ENCODE peak calls at places on chromosomes 5 and 9, in four cellular contexts. One of them, this sample, is unnamed.

GRCh38 chr5:61933787-61934626 is 372.0 kb upstream of the KIF2A start:
- DNase-seq in GM23248: peak; percentile 59
- DNase-seq in H1: no peak
- DNase-seq in endodermal cell: peak; percentile 87
- DNase-seq in this sample: no peak

GRCh38 chr5:31645420-31646081 is 6.6 kb downstream of the PDZD2 start:
- DNase-seq in GM23248: no peak
- DNase-seq in endodermal cell: no peak
- DNase-seq in H1: no peak
- DNase-seq in this sample: no peak

GRCh38 chr5:6573651-6574101 is 59.2 kb downstream of the NSUN2 start:
- DNase-seq in GM23248: no peak
- DNase-seq in endodermal cell: no peak
- DNase-seq in H1: no peak
- DNase-seq in this sample: no peak

GRCh38 chr5:170430871-170431437 is 41.8 kb upstream of the KCNMB1 start:
- DNase-seq in GM23248: peak; percentile 14
- DNase-seq in endodermal cell: no peak
- DNase-seq in H1: no peak
- DNase-seq in this sample: no peak

GRCh38 chr9:92721548-92721947 is 43.1 kb downstream of the BICD2 start:
- DNase-seq in endodermal cell: no peak
- DNase-seq in GM23248: no peak
- DNase-seq in H1: no peak
- DNase-seq in this sample: no peak

GRCh38 chr9:133203506-133204075 is 5.5 kb downstream of the OBP2B start:
- DNase-seq in H1: no peak
- DNase-seq in endodermal cell: no peak
- DNase-seq in GM23248: no peak
- DNase-seq in this sample: no peak

GRCh38 chr9:123263227-123263626 is 5.2 kb downstream of the STRBP start:
- DNase-seq in H1: no peak
- DNase-seq in GM23248: no peak
- DNase-seq in endodermal cell: no peak
- DNase-seq in this sample: no peak

GRCh38 chr5:84642324-84642723 is 257.6 kb upstream of the EDIL3 start:
- DNase-seq in GM23248: no peak
- DNase-seq in H1: no peak
- DNase-seq in endodermal cell: no peak
- DNase-seq in this sample: no peak

DNA sequence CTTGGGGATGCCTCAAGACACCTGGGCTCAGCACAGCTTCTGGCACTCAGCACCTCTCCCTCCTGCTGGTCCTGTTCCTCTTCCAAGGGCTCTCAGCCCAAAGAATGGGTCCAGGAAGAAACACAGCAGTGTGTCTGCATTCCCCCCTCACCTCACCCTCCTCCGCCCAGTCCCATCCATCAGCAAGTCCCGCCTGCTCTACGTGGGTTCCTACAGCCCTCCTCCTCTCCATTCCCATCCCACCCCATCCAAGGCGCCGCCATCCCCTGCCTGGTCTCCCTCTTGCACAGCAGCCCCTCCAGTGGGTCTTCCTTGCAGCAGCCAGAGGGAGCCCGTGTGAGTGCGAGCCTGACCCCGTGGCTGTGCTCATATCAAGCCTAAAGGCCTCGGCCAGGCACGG is 52.3 kb upstream of the RPL26L1 start:
- DNase-seq in endodermal cell: peak; percentile 62
- DNase-seq in GM23248: no peak
- DNase-seq in H1: no peak
- DNase-seq in this sample: no peak
- H3K27ac ChIP-seq in endodermal cell: no peak overlapping the region
- H3K27ac ChIP-seq in GM23248: no peak overlapping the region
- H3K27ac ChIP-seq in H1: no peak overlapping the region
- H3K27ac ChIP-seq in this sample: no peak overlapping the region

GRCh38 chr9:754150-754931 is 87.2 kb upstream of the DMRT1 start:
- DNase-seq in GM23248: no peak
- DNase-seq in H1: no peak
- DNase-seq in endodermal cell: no peak
- DNase-seq in this sample: no peak

GRCh38 chr9:751137-752051 is 90.1 kb upstream of the DMRT1 start:
- DNase-seq in GM23248: peak; percentile 56
- DNase-seq in endodermal cell: no peak
- DNase-seq in H1: no peak
- DNase-seq in this sample: peak; percentile 40

GRCh38 chr9:752201-752600 is 89.3 kb upstream of the DMRT1 start:
- DNase-seq in endodermal cell: no peak
- DNase-seq in H1: no peak
- DNase-seq in GM23248: peak; percentile 94
- DNase-seq in this sample: no peak

GRCh38 chr9:750264-750967 is 91.1 kb upstream of the DMRT1 start:
- DNase-seq in H1: no peak
- DNase-seq in endodermal cell: no peak
- DNase-seq in GM23248: no peak
- DNase-seq in this sample: peak; percentile 54

GRCh38 chr9:752681-753200 is 88.8 kb upstream of the DMRT1 start:
- DNase-seq in GM23248: peak; percentile 36
- DNase-seq in endodermal cell: no peak
- DNase-seq in H1: no peak
- DNase-seq in this sample: no peak
- H3K27ac ChIP-seq in GM23248: peak overlapping the region; percentile 85
- H3K27ac ChIP-seq in endodermal cell: no peak overlapping the region
- H3K27ac ChIP-seq in H1: no peak overlapping the region
- H3K27ac ChIP-seq in this sample: no peak overlapping the region

GRCh38 chr9:12439267-12439666 is 253.9 kb upstream of the TYRP1 start:
- DNase-seq in H1: no peak
- DNase-seq in endodermal cell: no peak
- DNase-seq in GM23248: no peak
- DNase-seq in this sample: no peak

DNA sequence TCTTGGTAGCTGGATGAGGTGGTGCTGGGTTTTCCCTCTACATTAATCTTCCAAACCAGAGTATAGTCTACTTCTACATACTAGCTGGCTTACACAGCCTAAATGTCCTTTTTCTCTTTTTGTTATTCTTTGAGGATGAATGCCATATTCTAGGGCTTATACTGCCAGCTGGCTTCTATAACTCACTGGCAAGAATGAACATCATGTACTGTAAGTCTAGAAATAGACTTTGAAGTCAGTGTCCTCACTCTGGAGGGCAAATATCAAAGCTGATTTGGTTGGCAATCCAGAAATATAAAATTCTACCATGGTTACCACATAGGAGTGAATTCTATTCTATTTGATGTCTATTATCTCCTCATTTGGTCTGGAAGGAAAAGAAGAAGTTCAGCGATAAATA is 251.7 kb upstream of the TYRP1 start:
- DNase-seq in H1: no peak
- DNase-seq in GM23248: no peak
- DNase-seq in endodermal cell: no peak
- DNase-seq in this sample: no peak
- H3K27ac ChIP-seq in H1: no peak overlapping the region
- H3K27ac ChIP-seq in GM23248: no peak overlapping the region
- H3K27ac ChIP-seq in endodermal cell: no peak overlapping the region
- H3K27ac ChIP-seq in this sample: no peak overlapping the region

DNA sequence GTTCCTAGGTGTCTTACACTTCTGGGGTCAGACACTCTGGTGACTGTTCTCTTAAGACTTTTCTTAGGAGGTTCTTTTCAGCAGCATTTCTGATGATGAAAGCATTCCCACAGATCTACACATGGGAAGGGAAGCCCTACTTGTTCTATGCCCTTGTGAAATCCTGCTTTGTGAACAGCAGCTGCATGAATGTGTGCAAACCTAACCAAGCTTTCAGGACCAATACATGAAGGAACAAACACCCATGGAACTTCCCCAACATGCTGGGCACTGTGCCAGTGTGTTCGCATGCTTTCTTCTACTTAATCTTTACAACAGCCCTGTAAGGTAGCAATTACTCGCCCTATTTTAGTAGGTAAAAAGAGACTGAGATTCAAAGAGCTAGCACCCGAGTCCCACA is 439.9 kb upstream of the KLF4 start:
- DNase-seq in H1: no peak
- DNase-seq in GM23248: peak; percentile 66
- DNase-seq in endodermal cell: no peak
- DNase-seq in this sample: peak; percentile 33
- H3K27ac ChIP-seq in H1: no peak overlapping the region
- H3K27ac ChIP-seq in GM23248: no peak overlapping the region
- H3K27ac ChIP-seq in endodermal cell: no peak overlapping the region
- H3K27ac ChIP-seq in this sample: no peak overlapping the region

DNA sequence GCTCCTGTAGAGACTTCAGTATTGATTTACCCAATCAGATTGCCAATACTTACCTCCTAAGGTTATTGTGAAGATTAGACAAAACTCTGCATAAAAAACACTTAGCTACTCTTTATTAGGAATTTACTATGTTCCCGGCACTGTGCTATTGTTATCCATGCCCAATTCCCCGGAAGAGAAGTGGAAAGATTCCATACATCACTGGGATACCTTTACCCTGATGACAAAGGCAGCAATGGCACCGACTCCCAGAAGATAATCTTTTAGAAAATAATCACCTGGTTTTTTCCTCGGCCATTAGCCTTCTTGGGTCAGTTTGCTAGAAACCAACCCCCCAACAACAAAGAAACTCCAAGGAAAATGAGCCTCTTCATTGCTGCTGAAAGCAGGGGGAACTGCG is 226.0 kb downstream of the SNX18 start:
- DNase-seq in GM23248: no peak
- DNase-seq in H1: no peak
- DNase-seq in endodermal cell: no peak
- DNase-seq in this sample: no peak
- H3K27ac ChIP-seq in GM23248: peak overlapping the region; percentile 89
- H3K27ac ChIP-seq in H1: no peak overlapping the region
- H3K27ac ChIP-seq in endodermal cell: no peak overlapping the region
- H3K27ac ChIP-seq in this sample: peak overlapping the region; percentile 46

GRCh38 chr9:72983056-72983455 is 30.2 kb upstream of the ALDH1A1 start:
- DNase-seq in GM23248: no peak
- DNase-seq in H1: no peak
- DNase-seq in endodermal cell: no peak
- DNase-seq in this sample: no peak
- H3K27ac ChIP-seq in GM23248: no peak overlapping the region
- H3K27ac ChIP-seq in H1: no peak overlapping the region
- H3K27ac ChIP-seq in endodermal cell: no peak overlapping the region
- H3K27ac ChIP-seq in this sample: peak overlapping the region; percentile 71

GRCh38 chr9:37210737-37211523 is 90.6 kb downstream of the ZCCHC7 start:
- DNase-seq in GM23248: no peak
- DNase-seq in endodermal cell: no peak
- DNase-seq in H1: no peak
- DNase-seq in this sample: no peak
- H3K27ac ChIP-seq in GM23248: no peak overlapping the region
- H3K27ac ChIP-seq in endodermal cell: no peak overlapping the region
- H3K27ac ChIP-seq in H1: no peak overlapping the region
- H3K27ac ChIP-seq in this sample: no peak overlapping the region

GRCh38 chr9:88075966-88076285 is 62.3 kb downstream of the SPATA31C2 start:
- DNase-seq in endodermal cell: no peak
- DNase-seq in H1: no peak
- DNase-seq in GM23248: no peak
- DNase-seq in this sample: no peak
- H3K27ac ChIP-seq in endodermal cell: peak overlapping the region; percentile 32
- H3K27ac ChIP-seq in H1: no peak overlapping the region
- H3K27ac ChIP-seq in GM23248: no peak overlapping the region
- H3K27ac ChIP-seq in this sample: no peak overlapping the region

GRCh38 chr5:102733534-102733933 is 21.6 kb upstream of the PAM start:
- DNase-seq in endodermal cell: no peak
- DNase-seq in GM23248: no peak
- DNase-seq in H1: no peak
- DNase-seq in this sample: no peak
- H3K27ac ChIP-seq in endodermal cell: no peak overlapping the region
- H3K27ac ChIP-seq in GM23248: no peak overlapping the region
- H3K27ac ChIP-seq in H1: no peak overlapping the region
- H3K27ac ChIP-seq in this sample: no peak overlapping the region

This sample was measured in gastrocnemius medialis.